ENCODE peak calls at places on chromosomes 4 and X, in seven cellular contexts. W, Q, A, C, Y, L and E are unnamed samples.

GRCh38 chr4:119697887-119698393 is 69.3 kb upstream of the PDE5A start:
- DNase-seq in W (no peak), Q (no peak), A (no peak), C (no peak), Y (no peak), L (no peak), E (no peak)

GRCh38 chrX:15686818-15687685 is 22.4 kb upstream of the CLTRN start:
- DNase-seq in W (peak), Q (peak), A (peak), C (peak), Y (peak), L (peak), E (peak)

GRCh38 chr4:55183926-55184599 is 58.7 kb upstream of the KDR start:
- DNase-seq in W (peak), Q (peak), A (peak), C (no peak), Y (no peak), L (peak), E (peak)

GRCh38 chrX:47523713-47524166 is 37.3 kb upstream of the ARAF start:
- DNase-seq in W (no peak), Q (no peak), A (no peak), C (no peak), Y (peak), L (no peak), E (no peak)

GRCh38 chr4:37889849-37890500 is 909 bp upstream of the TBC1D1 start:
- DNase-seq in W (peak), Q (peak), A (peak), C (peak), Y (peak), L (peak), E (peak)

GRCh38 chr4:82739292-82740190 is 59.1 kb downstream of the SCD5 start:
- DNase-seq in W (peak), Q (peak), A (peak), C (peak), Y (peak), L (peak), E (peak)

GRCh38 chr4:142718981-142719380 is 127.1 kb downstream of the INPP4B start:
- DNase-seq in W (no peak), Q (no peak), A (no peak), C (no peak), Y (no peak), L (no peak), E (no peak)

GRCh38 chr4:129614581-129614980 is 518.6 kb downstream of the C4orf33 start:
- DNase-seq in W (no peak), Q (no peak), A (no peak), C (peak), Y (no peak), L (no peak), E (no peak)

GRCh38 chrX:85851418-85851817 is 195.9 kb downstream of the CHM start:
- DNase-seq in W (peak), Q (peak), A (peak), C (peak), Y (peak), L (peak), E (peak)

GRCh38 chr4:76702440-76703122 is 195.4 kb downstream of the SOWAHB start:
- DNase-seq in W (no peak), Q (no peak), A (no peak), C (no peak), Y (no peak), L (no peak), E (no peak)

GRCh38 chrX:14501312-14501711 is 28.0 kb upstream of the GLRA2 start:
- DNase-seq in W (no peak), Q (no peak), A (no peak), C (no peak), Y (no peak), L (no peak), E (no peak)

GRCh38 chr4:119048446-119048845 is 87.2 kb upstream of the MYOZ2 start:
- DNase-seq in W (no peak), Q (no peak), A (no peak), C (no peak), Y (no peak), L (peak), E (no peak)

GRCh38 chr4:39834269-39834668 is 136.3 kb downstream of the UBE2K start:
- DNase-seq in W (no peak), Q (peak), A (no peak), C (no peak), Y (no peak), L (no peak), E (no peak)

GRCh38 chr4:16197842-16198241 is 28.4 kb downstream of the TAPT1 start:
- DNase-seq in W (no peak), Q (no peak), A (no peak), C (no peak), Y (no peak), L (no peak), E (no peak)

GRCh38 chr4:110518889-110519490 is 43.0 kb downstream of the ENPEP start:
- DNase-seq in W (no peak), Q (peak), A (peak), C (no peak), Y (no peak), L (peak), E (peak)

GRCh38 chrX:1629244-1629643 is 14.4 kb downstream of the ASMT start:
- DNase-seq in W (no peak), Q (no peak), A (no peak), C (no peak), Y (no peak), L (no peak), E (no peak)

GRCh38 chr4:173513651-173514050 is 16.4 kb downstream of the HAND2 start:
- DNase-seq in W (no peak), Q (peak), A (no peak), C (no peak), Y (no peak), L (no peak), E (no peak)

GRCh38 chr4:157043131-157043530 is 32.8 kb upstream of the GLRB start:
- DNase-seq in W (peak), Q (peak), A (peak), C (peak), Y (peak), L (no peak), E (peak)

GRCh38 chr4:160947653-160948052 is 1216.1 kb downstream of the FSTL5 start:
- DNase-seq in W (no peak), Q (no peak), A (no peak), C (no peak), Y (no peak), L (no peak), E (peak)

GRCh38 chr4:140309124-140309870 is 64.1 kb upstream of the SCOC start:
- DNase-seq in W (peak), Q (no peak), A (peak), C (no peak), Y (no peak), L (no peak), E (peak)

GRCh38 chr4:169774466-169775445 is 17.0 kb upstream of the HPF1 start:
- DNase-seq in W (peak), Q (no peak), A (no peak), C (no peak), Y (peak), L (no peak), E (no peak)

GRCh38 chr4:152106113-152106763 is 345.4 kb upstream of the GATB start:
- DNase-seq in W (no peak), Q (peak), A (peak), C (no peak), Y (no peak), L (peak), E (peak)

GRCh38 chr4:105715692-105716278 is 7.2 kb downstream of the GSTCD start:
- DNase-seq in W (no peak), Q (peak), A (peak), C (no peak), Y (no peak), L (no peak), E (no peak)

GRCh38 chrX:150731795-150732194 is 38.6 kb downstream of the MTMR1 start:
- DNase-seq in W (no peak), Q (peak), A (peak), C (no peak), Y (no peak), L (no peak), E (no peak)

GRCh38 chr4:6467600-6467999 is 4.8 kb downstream of the PPP2R2C start:
- DNase-seq in W (peak), Q (no peak), A (no peak), C (no peak), Y (peak), L (no peak), E (no peak)

GRCh38 chr4:84905646-84906045 is 60.8 kb downstream of the WDFY3 start:
- DNase-seq in W (no peak), Q (no peak), A (no peak), C (no peak), Y (no peak), L (no peak), E (peak)

GRCh38 chrX:24485323-24485722 is 20.2 kb downstream of the PDK3 start:
- DNase-seq in W (no peak), Q (no peak), A (no peak), C (no peak), Y (no peak), L (no peak), E (no peak)

GRCh38 chrX:120761810-120762209 is 113.9 kb downstream of the CT47B1 start:
- DNase-seq in W (no peak), Q (no peak), A (peak), C (no peak), Y (no peak), L (peak), E (no peak)

GRCh38 chr4:8402181-8402597 is 38.3 kb downstream of the ACOX3 start:
- DNase-seq in W (no peak), Q (no peak), A (no peak), C (no peak), Y (no peak), L (no peak), E (no peak)

GRCh38 chr4:2067446-2068197 is 8.5 kb downstream of the NAT8L start:
- DNase-seq in W (no peak), Q (no peak), A (no peak), C (no peak), Y (no peak), L (no peak), E (no peak)

DNA sequence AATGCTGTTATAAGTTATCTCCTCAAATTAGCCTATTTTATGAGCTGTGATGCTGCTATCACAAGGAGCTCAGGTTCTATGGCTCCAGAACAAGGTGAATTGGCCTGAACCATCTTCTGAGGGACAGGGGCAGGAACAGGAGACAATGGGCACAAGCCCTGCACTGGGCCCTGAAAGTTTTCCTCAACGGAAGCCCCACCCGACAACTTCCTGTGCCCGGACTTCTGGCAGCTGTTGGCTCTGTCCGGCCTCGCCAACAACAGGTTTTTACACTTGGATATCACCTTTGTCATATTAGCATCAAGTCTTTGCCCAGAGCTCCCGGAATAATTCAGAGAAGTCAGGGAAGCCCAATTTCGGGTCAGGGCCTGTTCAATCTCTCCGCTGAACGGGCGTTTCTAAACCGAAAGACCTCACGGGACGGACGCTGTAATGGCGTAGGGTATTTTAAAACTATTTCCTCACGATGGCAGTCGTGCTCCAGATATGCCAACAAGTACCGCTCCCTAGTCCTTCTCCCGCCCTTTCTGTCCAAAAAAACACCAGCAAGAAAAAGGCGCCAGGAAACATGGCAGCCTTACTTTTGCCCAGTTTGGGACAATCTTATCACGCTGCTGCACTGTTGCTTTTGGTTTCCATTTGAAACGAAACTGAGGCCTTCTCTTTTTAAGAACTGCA is 201.0 kb upstream of the STK26 start:
- DNase-seq in W (no peak), Q (no peak), A (peak), C (no peak), Y (no peak), L (no peak), E (no peak)
- H4K8ac ChIP-seq in W (no peak), Q (no peak), A (peak), C (no peak), Y (no peak), L (no peak), E (no peak)

GRCh38 chr4:186622788-186623464 is 67.6 kb upstream of the MTNR1A start:
- DNase-seq in W (no peak), Q (peak), A (peak), C (no peak), Y (no peak), L (peak), E (peak)

GRCh38 chr4:186623546-186623945 is 68.2 kb upstream of the MTNR1A start:
- DNase-seq in W (no peak), Q (no peak), A (no peak), C (no peak), Y (no peak), L (no peak), E (no peak)

GRCh38 chr4:186617921-186618320 is 62.6 kb upstream of the MTNR1A start:
- DNase-seq in W (no peak), Q (no peak), A (peak), C (no peak), Y (no peak), L (no peak), E (no peak)

GRCh38 chr4:186624951-186625350 is 69.6 kb upstream of the MTNR1A start:
- DNase-seq in W (no peak), Q (peak), A (peak), C (peak), Y (no peak), L (peak), E (peak)

GRCh38 chr4:186621959-186622553 is 66.7 kb upstream of the MTNR1A start:
- DNase-seq in W (no peak), Q (peak), A (peak), C (no peak), Y (no peak), L (peak), E (peak)
- H4K8ac ChIP-seq in W (no peak), Q (no peak), A (no peak), C (no peak), Y (no peak), L (no peak), E (no peak)

GRCh38 chrX:77962068-77962902 is 7.2 kb downstream of the PGAM4 start:
- DNase-seq in W (no peak), Q (peak), A (peak), C (no peak), Y (no peak), L (no peak), E (no peak)
- H4K8ac ChIP-seq in W (no peak), Q (no peak), A (no peak), C (no peak), Y (no peak), L (no peak), E (no peak)

DNA sequence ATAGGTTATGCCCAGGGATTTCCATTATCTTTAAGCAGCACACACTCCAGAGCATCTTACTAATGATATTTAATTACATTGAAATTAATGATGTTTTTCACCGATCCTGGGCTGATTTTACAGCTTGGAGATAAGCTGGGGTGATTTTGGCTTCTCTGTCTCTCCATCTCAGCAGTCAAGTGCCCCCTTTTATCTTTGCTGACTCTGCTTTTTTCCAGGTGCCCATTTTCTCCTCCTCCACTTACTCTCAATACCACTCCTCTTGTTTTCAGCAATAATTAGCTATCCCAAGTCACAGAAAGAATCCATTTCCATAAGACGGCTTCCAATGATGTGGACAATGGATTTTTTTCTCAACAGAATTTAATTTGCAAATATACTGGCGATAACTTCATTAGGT is 266.7 kb downstream of the GBA3 start:
- DNase-seq in W (no peak), Q (no peak), A (no peak), C (no peak), Y (no peak), L (no peak), E (no peak)
- H4K8ac ChIP-seq in W (no peak), Q (no peak), A (no peak), C (no peak), Y (no peak), L (no peak), E (no peak)

DNA sequence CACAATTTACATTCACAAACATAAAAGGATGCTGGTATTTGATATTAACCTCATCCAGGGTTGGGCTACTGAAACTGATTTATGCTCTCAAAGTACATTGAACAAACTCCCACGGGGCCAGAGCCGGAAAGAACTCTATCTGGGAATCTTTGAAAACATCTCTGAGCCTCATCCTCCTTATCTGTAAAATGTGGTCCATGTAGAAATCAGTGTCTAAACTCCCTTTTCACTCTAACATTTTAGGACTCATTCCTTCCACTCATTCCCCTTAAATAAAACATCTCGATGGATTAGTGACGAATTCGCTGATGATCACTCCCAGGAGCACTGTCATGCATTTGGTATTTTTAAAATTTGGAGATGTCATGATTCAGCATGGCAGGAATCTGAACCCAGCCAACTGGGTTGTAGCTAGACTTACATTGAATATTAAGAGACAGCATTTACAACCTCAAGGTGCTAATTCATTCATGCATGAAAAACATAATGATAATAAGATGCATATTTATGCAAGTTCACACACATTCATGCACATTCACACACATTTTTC is 88.2 kb downstream of the SPANXN3 start:
- DNase-seq in W (no peak), Q (peak), A (no peak), C (no peak), Y (no peak), L (peak), E (no peak)
- H4K8ac ChIP-seq in W (no peak), Q (no peak), A (no peak), C (no peak), Y (no peak), L (no peak), E (no peak)

DNA sequence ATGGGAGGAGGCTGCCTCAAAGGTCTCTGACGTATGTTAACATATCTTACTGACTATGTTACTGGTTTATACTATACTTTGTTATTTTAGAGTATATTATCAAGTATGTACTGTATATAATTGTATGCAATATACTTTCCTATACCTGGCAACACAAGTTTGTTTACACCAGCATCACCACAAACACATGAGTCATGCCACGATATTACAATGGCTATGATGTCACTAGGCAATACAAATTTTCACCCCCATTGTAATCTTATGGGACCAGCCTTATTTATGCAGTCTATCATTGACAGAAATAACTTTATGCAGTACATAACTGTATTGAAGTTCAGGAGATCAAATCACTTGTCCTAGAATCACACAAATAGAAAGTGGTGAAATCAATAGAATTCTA is 329.9 kb upstream of the SLC7A11 start:
- DNase-seq in W (no peak), Q (no peak), A (peak), C (no peak), Y (no peak), L (no peak), E (no peak)
- H4K8ac ChIP-seq in W (no peak), Q (no peak), A (no peak), C (no peak), Y (no peak), L (no peak), E (no peak)